ENCODE peak calls at places on chromosome 13, in eight cellular contexts. U is suprapubic skin, X is astrocyte, H is tibial artery, T is heart left ventricle, J is lung, D is cardiac muscle cell, V is tibial nerve. G is an unnamed sample.
A peak's percentile ranks its signal among the peaks of the same experiment; 100 is the strongest.

GRCh38 chr13:27783111-27783510 is 9.2 kb upstream of the GSX1 start:
- DNase-seq in U (no peak), X (no peak), H (no peak), T (no peak), J (no peak), D (peak; percentile 29), V (no peak), G (peak; percentile 3)

GRCh38 chr13:107743523-107743922 is 471.8 kb downstream of the LIG4 start:
- DNase-seq in U (no peak), X (no peak), H (no peak), T (no peak), J (no peak), D (no peak), V (no peak), G (no peak)

GRCh38 chr13:31138515-31138914 is 23.2 kb downstream of the HSPH1 start:
- DNase-seq in U (no peak), X (peak; percentile 21), H (no peak), T (no peak), J (no peak), D (peak; percentile 56), V (no peak), G (no peak)

GRCh38 chr13:60583196-60583908 is 186.3 kb downstream of the TDRD3 start:
- DNase-seq in U (no peak), X (peak; percentile 85), H (peak; percentile 42), T (no peak), J (no peak), D (peak; percentile 85), V (peak; percentile 22), G (peak; percentile 89)

GRCh38 chr13:96200810-96201209 is 110.9 kb downstream of the HS6ST3 start:
- DNase-seq in U (no peak), X (no peak), H (no peak), T (no peak), J (no peak), D (no peak), V (no peak), G (no peak)

GRCh38 chr13:35860661-35861060 is 270.5 kb downstream of the DCLK1 start:
- DNase-seq in U (no peak), X (no peak), H (no peak), T (no peak), J (no peak), D (no peak), V (no peak), G (peak; percentile 49)

GRCh38 chr13:60396783-60397692 is at the start of gene TDRD3:
- DNase-seq in U (peak; percentile 86), X (peak; percentile 81), H (peak; percentile 80), T (peak; percentile 84), J (peak; percentile 83), D (peak; percentile 89), V (peak; percentile 53), G (peak; percentile 83)

GRCh38 chr13:27619711-27620376 is 485 bp downstream of the LNX2 start:
- DNase-seq in U (peak; percentile 83), X (peak; percentile 11), H (peak; percentile 41), T (peak; percentile 27), J (peak; percentile 41), D (peak; percentile 43), V (peak; percentile 15), G (peak; percentile 25)

GRCh38 chr13:37984357-37984756 is 114.8 kb upstream of the TRPC4 start:
- DNase-seq in U (no peak), X (no peak), H (no peak), T (no peak), J (no peak), D (no peak), V (no peak), G (no peak)

GRCh38 chr13:92734068-92734467 is 492.5 kb upstream of the GPC6 start:
- DNase-seq in U (no peak), X (no peak), H (no peak), T (no peak), J (no peak), D (no peak), V (no peak), G (no peak)

GRCh38 chr13:73984949-73985691 is 149.1 kb downstream of the KLF12 start:
- DNase-seq in U (no peak), X (no peak), H (no peak), T (peak; percentile 30), J (peak; percentile 34), D (peak; percentile 68), V (no peak), G (no peak)

GRCh38 chr13:103273825-103274224 is 207.6 kb upstream of the SLC10A2 start:
- DNase-seq in U (no peak), X (peak; percentile 13), H (no peak), T (no peak), J (no peak), D (no peak), V (no peak), G (no peak)

GRCh38 chr13:20823071-20823470 is 49.3 kb upstream of the EEF1AKMT1 start:
- DNase-seq in U (no peak), X (no peak), H (no peak), T (no peak), J (no peak), D (no peak), V (no peak), G (peak; percentile 40)

GRCh38 chr13:113942591-113943103 is 31.2 kb downstream of the C13orf46 start:
- DNase-seq in U (no peak), X (no peak), H (no peak), T (no peak), J (no peak), D (no peak), V (no peak), G (no peak)

GRCh38 chr13:50626031-50626643 is 217.4 kb downstream of the DLEU7 start:
- DNase-seq in U (no peak), X (peak; percentile 64), H (no peak), T (no peak), J (no peak), D (peak; percentile 92), V (no peak), G (peak; percentile 78)

GRCh38 chr13:107324416-107325204 is 756.7 kb upstream of the ARGLU1 start:
- DNase-seq in U (no peak), X (no peak), H (no peak), T (no peak), J (no peak), D (no peak), V (no peak), G (no peak)

GRCh38 chr13:36089130-36089529 is 42.1 kb downstream of the DCLK1 start:
- DNase-seq in U (no peak), X (no peak), H (no peak), T (no peak), J (no peak), D (peak; percentile 16), V (no peak), G (no peak)

GRCh38 chr13:22915442-22916082 is 265.2 kb upstream of the SGCG start:
- DNase-seq in U (no peak), X (peak; percentile 33), H (peak; percentile 38), T (no peak), J (peak; percentile 55), D (peak; percentile 71), V (no peak), G (peak; percentile 24)

GRCh38 chr13:34207334-34207733 is 389.4 kb downstream of the RFC3 start:
- DNase-seq in U (no peak), X (peak; percentile 90), H (no peak), T (peak; percentile 31), J (no peak), D (peak; percentile 95), V (no peak), G (peak; percentile 91)

GRCh38 chr13:101845501-101846012 is 393.1 kb downstream of the ITGBL1 start:
- DNase-seq in U (no peak), X (no peak), H (no peak), T (no peak), J (no peak), D (no peak), V (no peak), G (peak; percentile 0)

GRCh38 chr13:34161829-34162544 is 344.0 kb downstream of the RFC3 start:
- DNase-seq in U (no peak), X (peak; percentile 91), H (no peak), T (no peak), J (no peak), D (peak; percentile 77), V (no peak), G (peak; percentile 93)

GRCh38 chr13:44437356-44438233 is 64.0 kb downstream of the SERP2 start:
- DNase-seq in U (no peak), X (peak; percentile 18), H (no peak), T (no peak), J (no peak), D (peak; percentile 57), V (no peak), G (peak; percentile 44)

DNA sequence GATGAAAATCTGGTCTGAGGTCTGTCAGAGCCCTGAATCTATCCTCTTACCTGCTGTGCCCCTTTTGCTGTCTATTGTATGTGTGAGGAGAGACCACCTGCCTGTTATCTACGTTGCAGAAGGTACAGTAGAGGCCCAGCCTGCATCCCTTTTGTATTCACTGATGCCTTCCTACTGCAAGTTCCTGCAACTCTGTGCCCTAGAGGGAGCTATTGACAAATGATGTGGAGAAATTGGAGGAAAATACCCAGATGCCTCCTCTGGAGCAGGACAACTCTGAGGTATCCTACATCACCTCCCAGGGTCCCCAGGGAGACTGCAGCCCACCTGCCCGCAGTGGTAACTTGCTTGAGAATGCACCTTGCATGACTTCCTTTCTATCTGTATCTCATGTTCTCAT is 33.7 kb downstream of the SIAH3 start:
- DNase-seq in U (no peak), X (no peak), H (no peak), T (no peak), J (no peak), D (peak; percentile 7), V (no peak), G (no peak)
- TF ChIP-seq CTCF in U (no peak), X (no peak), H (no peak), T (no peak), J (no peak), D (peak; percentile 16), V (no peak), G (peak; percentile 7)

GRCh38 chr13:99301056-99301838 is 6.0 kb downstream of the GPR183 start:
- DNase-seq in U (no peak), X (no peak), H (no peak), T (no peak), J (no peak), D (no peak), V (no peak), G (no peak)
- H3K4me3 ChIP-seq in U (no peak overlapping the region), X (no peak overlapping the region), H (no peak overlapping the region), T (no peak overlapping the region), J (no peak overlapping the region), D (no peak overlapping the region), V (no peak overlapping the region), G (no peak overlapping the region)

GRCh38 chr13:89694471-89694870 is 1653.0 kb upstream of the MIR17HG start:
- DNase-seq in U (no peak), X (no peak), H (no peak), T (no peak), J (no peak), D (no peak), V (no peak), G (no peak)

GRCh38 chr13:89695343-89696257 is 1651.9 kb upstream of the MIR17HG start:
- DNase-seq in U (no peak), X (peak; percentile 24), H (no peak), T (no peak), J (peak; percentile 37), D (peak; percentile 60), V (no peak), G (peak; percentile 8)
- TF ChIP-seq CTCF in U (no peak), X (peak; percentile 89), H (peak; percentile 25), T (peak; percentile 70), J (peak; percentile 26), D (peak; percentile 71), V (peak; percentile 41), G (peak; percentile 61)

DNA sequence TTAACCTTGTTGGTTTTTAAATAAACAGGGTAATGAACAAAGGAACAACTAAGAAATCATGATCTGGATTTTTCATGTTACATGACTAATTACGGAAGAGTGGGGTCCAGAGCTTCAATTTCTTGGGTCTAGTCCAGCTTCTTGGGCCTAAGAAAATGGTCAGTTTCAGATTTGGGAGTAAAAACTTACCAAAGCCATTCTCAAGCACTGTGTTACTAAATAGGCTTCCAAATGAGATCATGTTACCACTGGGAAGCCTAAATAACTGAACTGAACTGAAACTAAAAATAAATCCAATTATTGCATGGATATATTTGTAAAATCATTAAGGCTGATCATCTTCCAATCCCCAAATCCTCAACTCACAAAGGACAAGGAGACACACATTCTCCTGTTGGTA is 13.9 kb downstream of the TBC1D4 start:
- DNase-seq in U (no peak), X (peak; percentile 36), H (no peak), T (no peak), J (no peak), D (peak; percentile 35), V (no peak), G (peak; percentile 54)
- H3K4me3 ChIP-seq in U (no peak overlapping the region), X (no peak overlapping the region), H (no peak overlapping the region), T (no peak overlapping the region), J (no peak overlapping the region), D (no peak overlapping the region), V (no peak overlapping the region), G (peak overlapping the region; percentile 24)